ENCODE peak calls at places on chromosomes 12 and 14, in nine cellular contexts. P is left ventricle myocardium inferior, K is RCC 7860, Q is IMR-90, A is hippocampal formation, S is left lobe of liver, Z is brain microvascular endothelial cell, D is AG09309, U is foreskin fibroblast. F is an unnamed sample.

GRCh38 chr14:22491683-22492483 is 97.1 kb downstream of the DAD1 start:
- DNase-seq in P (no peak), K (no peak), Q (no peak), A (no peak), S (no peak), Z (no peak), D (no peak), U (no peak), F (no peak)

GRCh38 chr14:58663494-58664111 is 25.8 kb downstream of the DACT1 start:
- DNase-seq in P (no peak), K (peak), Q (peak), A (no peak), S (no peak), Z (peak), D (peak), U (peak), F (no peak)

GRCh38 chr12:52581066-52581465 is 7.4 kb upstream of the KRT74 start:
- DNase-seq in P (no peak), K (no peak), Q (no peak), A (no peak), S (no peak), Z (no peak), D (no peak), U (no peak), F (no peak)

GRCh38 chr14:45651906-45652305 is 398.9 kb upstream of the MIS18BP1 start:
- DNase-seq in P (no peak), K (no peak), Q (no peak), A (no peak), S (no peak), Z (peak), D (no peak), U (no peak), F (no peak)

GRCh38 chr14:103735439-103735814 is 19.8 kb downstream of the ZFYVE21 start:
- DNase-seq in P (no peak), K (no peak), Q (no peak), A (no peak), S (no peak), Z (no peak), D (no peak), U (no peak), F (no peak)

GRCh38 chr12:117875652-117876491 is 92.9 kb downstream of the KSR2 start:
- DNase-seq in P (no peak), K (no peak), Q (peak), A (no peak), S (no peak), Z (peak), D (no peak), U (no peak), F (no peak)

GRCh38 chr12:110249716-110250225 is 31.3 kb upstream of the ATP2A2 start:
- DNase-seq in P (peak), K (peak), Q (no peak), A (peak), S (peak), Z (no peak), D (no peak), U (no peak), F (no peak)

GRCh38 chr12:55470088-55470830 is at the start of gene OR6C70:
- DNase-seq in P (no peak), K (no peak), Q (no peak), A (no peak), S (no peak), Z (no peak), D (no peak), U (no peak), F (no peak)

GRCh38 chr12:94168041-94168440 is 19.7 kb downstream of the PLXNC1 start:
- DNase-seq in P (no peak), K (no peak), Q (no peak), A (no peak), S (no peak), Z (no peak), D (no peak), U (no peak), F (no peak)

GRCh38 chr14:101929946-101930345 is 34.4 kb upstream of the DYNC1H1 start:
- DNase-seq in P (no peak), K (no peak), Q (no peak), A (no peak), S (no peak), Z (no peak), D (no peak), U (no peak), F (no peak)

GRCh38 chr12:69096669-69097364 is 142.6 kb upstream of the CPSF6 start:
- DNase-seq in P (no peak), K (no peak), Q (no peak), A (no peak), S (no peak), Z (peak), D (no peak), U (peak), F (no peak)

GRCh38 chr14:99604766-99605298 is 825 bp upstream of the CCDC85C start:
- DNase-seq in P (no peak), K (no peak), Q (peak), A (no peak), S (no peak), Z (no peak), D (no peak), U (no peak), F (no peak)

GRCh38 chr12:50786498-50787231 is 22.8 kb downstream of the ATF1 start:
- DNase-seq in P (no peak), K (peak), Q (peak), A (no peak), S (no peak), Z (peak), D (peak), U (peak), F (no peak)

GRCh38 chr12:111034911-111035577 is 114.7 kb upstream of the MYL2 start:
- DNase-seq in P (no peak), K (no peak), Q (no peak), A (no peak), S (no peak), Z (no peak), D (no peak), U (no peak), F (no peak)

GRCh38 chr14:28911521-28911920 is 144.9 kb downstream of the FOXG1 start:
- DNase-seq in P (no peak), K (no peak), Q (no peak), A (no peak), S (no peak), Z (no peak), D (no peak), U (no peak), F (no peak)

GRCh38 chr12:91017511-91018263 is 12.9 kb upstream of the EPYC start:
- DNase-seq in P (peak), K (no peak), Q (no peak), A (no peak), S (no peak), Z (no peak), D (no peak), U (no peak), F (no peak)

GRCh38 chr12:14238224-14238792 is 127.2 kb upstream of the ATF7IP start:
- DNase-seq in P (no peak), K (no peak), Q (peak), A (peak), S (no peak), Z (no peak), D (no peak), U (peak), F (no peak)

GRCh38 chr12:31234955-31235867 is 90.7 kb downstream of the SINHCAF start:
- DNase-seq in P (no peak), K (no peak), Q (peak), A (peak), S (no peak), Z (no peak), D (no peak), U (peak), F (peak)

GRCh38 chr12:68832504-68832867 is 24.5 kb downstream of the MDM2 start:
- DNase-seq in P (no peak), K (no peak), Q (no peak), A (no peak), S (no peak), Z (no peak), D (no peak), U (no peak), F (no peak)

F was measured in stromal cell of bone marrow.